ENCODE peak calls at places on chromosomes 13 and 19, in four cellular contexts. One of them, this sample, is unnamed.

GRCh38 chr19:55172741-55173140 is 6.3 kb upstream of the DNAAF3 start:
- DNase-seq in head of caudate nucleus: no peak
- DNase-seq in progenitor cell of endocrine pancreas: no peak
- DNase-seq in activated T-helper 1 cell treated with anti-CD3 and anti-CD28 coated beads, Interleukin-12 subunit alpha, Interleukin-12 subunit beta, Interleukin-2, Interleukin-4 antibody, amounts not matched to agents 30 ng/mL and 10 ng/mL and 1 ng/mL, durations not matched to agents 14 hours and 24 hours and 36 hours: no peak
- DNase-seq in this sample: no peak

GRCh38 chr13:76725211-76725610 is 161.0 kb downstream of the KCTD12 start:
- DNase-seq in head of caudate nucleus: no peak
- DNase-seq in progenitor cell of endocrine pancreas: no peak
- DNase-seq in activated T-helper 1 cell treated with anti-CD3 and anti-CD28 coated beads, Interleukin-12 subunit alpha, Interleukin-12 subunit beta, Interleukin-2, Interleukin-4 antibody, amounts not matched to agents 30 ng/mL and 10 ng/mL and 1 ng/mL, durations not matched to agents 14 hours and 24 hours and 36 hours: no peak
- DNase-seq in this sample: no peak

GRCh38 chr13:42561752-42562467 is 12.0 kb upstream of the TNFSF11 start:
- DNase-seq in head of caudate nucleus: no peak
- DNase-seq in progenitor cell of endocrine pancreas: no peak
- DNase-seq in activated T-helper 1 cell treated with anti-CD3 and anti-CD28 coated beads, Interleukin-12 subunit alpha, Interleukin-12 subunit beta, Interleukin-2, Interleukin-4 antibody, amounts not matched to agents 30 ng/mL and 10 ng/mL and 1 ng/mL, durations not matched to agents 14 hours and 24 hours and 36 hours: no peak
- DNase-seq in this sample: peak

GRCh38 chr13:32266130-32266529 is 49.0 kb downstream of the ZAR1L start:
- DNase-seq in head of caudate nucleus: no peak
- DNase-seq in progenitor cell of endocrine pancreas: no peak
- DNase-seq in activated T-helper 1 cell treated with anti-CD3 and anti-CD28 coated beads, Interleukin-12 subunit alpha, Interleukin-12 subunit beta, Interleukin-2, Interleukin-4 antibody, amounts not matched to agents 30 ng/mL and 10 ng/mL and 1 ng/mL, durations not matched to agents 14 hours and 24 hours and 36 hours: no peak
- DNase-seq in this sample: no peak

GRCh38 chr13:113852536-113853517 is 11.0 kb downstream of the GAS6 start:
- DNase-seq in head of caudate nucleus: no peak
- DNase-seq in progenitor cell of endocrine pancreas: no peak
- DNase-seq in activated T-helper 1 cell treated with anti-CD3 and anti-CD28 coated beads, Interleukin-12 subunit alpha, Interleukin-12 subunit beta, Interleukin-2, Interleukin-4 antibody, amounts not matched to agents 30 ng/mL and 10 ng/mL and 1 ng/mL, durations not matched to agents 14 hours and 24 hours and 36 hours: no peak
- DNase-seq in this sample: no peak

GRCh38 chr13:76848596-76848995 is 37.6 kb downstream of the KCTD12 start:
- DNase-seq in head of caudate nucleus: no peak
- DNase-seq in progenitor cell of endocrine pancreas: no peak
- DNase-seq in activated T-helper 1 cell treated with anti-CD3 and anti-CD28 coated beads, Interleukin-12 subunit alpha, Interleukin-12 subunit beta, Interleukin-2, Interleukin-4 antibody, amounts not matched to agents 30 ng/mL and 10 ng/mL and 1 ng/mL, durations not matched to agents 14 hours and 24 hours and 36 hours: no peak
- DNase-seq in this sample: no peak

GRCh38 chr13:25384747-25385270 is 13.0 kb downstream of the ATP8A2 start:
- DNase-seq in head of caudate nucleus: no peak
- DNase-seq in progenitor cell of endocrine pancreas: no peak
- DNase-seq in activated T-helper 1 cell treated with anti-CD3 and anti-CD28 coated beads, Interleukin-12 subunit alpha, Interleukin-12 subunit beta, Interleukin-2, Interleukin-4 antibody, amounts not matched to agents 30 ng/mL and 10 ng/mL and 1 ng/mL, durations not matched to agents 14 hours and 24 hours and 36 hours: no peak
- DNase-seq in this sample: no peak

GRCh38 chr19:50569023-50569697 is 925 bp upstream of the LRRC4B start:
- DNase-seq in head of caudate nucleus: no peak
- DNase-seq in progenitor cell of endocrine pancreas: no peak
- DNase-seq in activated T-helper 1 cell treated with anti-CD3 and anti-CD28 coated beads, Interleukin-12 subunit alpha, Interleukin-12 subunit beta, Interleukin-2, Interleukin-4 antibody, amounts not matched to agents 30 ng/mL and 10 ng/mL and 1 ng/mL, durations not matched to agents 14 hours and 24 hours and 36 hours: no peak
- DNase-seq in this sample: no peak

GRCh38 chr13:68099616-68100015 is 869.5 kb upstream of the PCDH9 start:
- DNase-seq in head of caudate nucleus: no peak
- DNase-seq in progenitor cell of endocrine pancreas: no peak
- DNase-seq in activated T-helper 1 cell treated with anti-CD3 and anti-CD28 coated beads, Interleukin-12 subunit alpha, Interleukin-12 subunit beta, Interleukin-2, Interleukin-4 antibody, amounts not matched to agents 30 ng/mL and 10 ng/mL and 1 ng/mL, durations not matched to agents 14 hours and 24 hours and 36 hours: no peak
- DNase-seq in this sample: peak

GRCh38 chr13:23146811-23147245 is 34.0 kb upstream of the SGCG start:
- DNase-seq in head of caudate nucleus: no peak
- DNase-seq in progenitor cell of endocrine pancreas: no peak
- DNase-seq in activated T-helper 1 cell treated with anti-CD3 and anti-CD28 coated beads, Interleukin-12 subunit alpha, Interleukin-12 subunit beta, Interleukin-2, Interleukin-4 antibody, amounts not matched to agents 30 ng/mL and 10 ng/mL and 1 ng/mL, durations not matched to agents 14 hours and 24 hours and 36 hours: no peak
- DNase-seq in this sample: no peak

GRCh38 chr13:113398963-113399754 is 35.2 kb upstream of the GRTP1 start:
- DNase-seq in head of caudate nucleus: no peak
- DNase-seq in progenitor cell of endocrine pancreas: no peak
- DNase-seq in activated T-helper 1 cell treated with anti-CD3 and anti-CD28 coated beads, Interleukin-12 subunit alpha, Interleukin-12 subunit beta, Interleukin-2, Interleukin-4 antibody, amounts not matched to agents 30 ng/mL and 10 ng/mL and 1 ng/mL, durations not matched to agents 14 hours and 24 hours and 36 hours: no peak
- DNase-seq in this sample: peak

GRCh38 chr19:52945652-52946321 is 16.9 kb downstream of the ZNF816 start:
- DNase-seq in head of caudate nucleus: no peak
- DNase-seq in progenitor cell of endocrine pancreas: no peak
- DNase-seq in activated T-helper 1 cell treated with anti-CD3 and anti-CD28 coated beads, Interleukin-12 subunit alpha, Interleukin-12 subunit beta, Interleukin-2, Interleukin-4 antibody, amounts not matched to agents 30 ng/mL and 10 ng/mL and 1 ng/mL, durations not matched to agents 14 hours and 24 hours and 36 hours: no peak
- DNase-seq in this sample: no peak

GRCh38 chr19:8126008-8126407 is 23.4 kb downstream of the FBN3 start:
- DNase-seq in head of caudate nucleus: no peak
- DNase-seq in progenitor cell of endocrine pancreas: no peak
- DNase-seq in activated T-helper 1 cell treated with anti-CD3 and anti-CD28 coated beads, Interleukin-12 subunit alpha, Interleukin-12 subunit beta, Interleukin-2, Interleukin-4 antibody, amounts not matched to agents 30 ng/mL and 10 ng/mL and 1 ng/mL, durations not matched to agents 14 hours and 24 hours and 36 hours: no peak
- DNase-seq in this sample: no peak

GRCh38 chr13:24348385-24348784 is 39.0 kb downstream of the C1QTNF9 start:
- DNase-seq in head of caudate nucleus: no peak
- DNase-seq in progenitor cell of endocrine pancreas: no peak
- DNase-seq in activated T-helper 1 cell treated with anti-CD3 and anti-CD28 coated beads, Interleukin-12 subunit alpha, Interleukin-12 subunit beta, Interleukin-2, Interleukin-4 antibody, amounts not matched to agents 30 ng/mL and 10 ng/mL and 1 ng/mL, durations not matched to agents 14 hours and 24 hours and 36 hours: no peak
- DNase-seq in this sample: no peak

GRCh38 chr13:60439201-60439600 is 42.2 kb downstream of the TDRD3 start:
- DNase-seq in head of caudate nucleus: no peak
- DNase-seq in progenitor cell of endocrine pancreas: no peak
- DNase-seq in activated T-helper 1 cell treated with anti-CD3 and anti-CD28 coated beads, Interleukin-12 subunit alpha, Interleukin-12 subunit beta, Interleukin-2, Interleukin-4 antibody, amounts not matched to agents 30 ng/mL and 10 ng/mL and 1 ng/mL, durations not matched to agents 14 hours and 24 hours and 36 hours: no peak
- DNase-seq in this sample: no peak

GRCh38 chr19:54211214-54211613 is 10.6 kb downstream of the RPS9 start:
- DNase-seq in head of caudate nucleus: no peak
- DNase-seq in progenitor cell of endocrine pancreas: no peak
- DNase-seq in activated T-helper 1 cell treated with anti-CD3 and anti-CD28 coated beads, Interleukin-12 subunit alpha, Interleukin-12 subunit beta, Interleukin-2, Interleukin-4 antibody, amounts not matched to agents 30 ng/mL and 10 ng/mL and 1 ng/mL, durations not matched to agents 14 hours and 24 hours and 36 hours: no peak
- DNase-seq in this sample: no peak

GRCh38 chr19:46181386-46181774 is 33.3 kb downstream of the IGFL2 start:
- DNase-seq in head of caudate nucleus: no peak
- DNase-seq in progenitor cell of endocrine pancreas: no peak
- DNase-seq in activated T-helper 1 cell treated with anti-CD3 and anti-CD28 coated beads, Interleukin-12 subunit alpha, Interleukin-12 subunit beta, Interleukin-2, Interleukin-4 antibody, amounts not matched to agents 30 ng/mL and 10 ng/mL and 1 ng/mL, durations not matched to agents 14 hours and 24 hours and 36 hours: no peak
- DNase-seq in this sample: no peak

GRCh38 chr19:47309608-47310007 is at the start of gene C5AR1:
- DNase-seq in head of caudate nucleus: peak
- DNase-seq in progenitor cell of endocrine pancreas: no peak
- DNase-seq in activated T-helper 1 cell treated with anti-CD3 and anti-CD28 coated beads, Interleukin-12 subunit alpha, Interleukin-12 subunit beta, Interleukin-2, Interleukin-4 antibody, amounts not matched to agents 30 ng/mL and 10 ng/mL and 1 ng/mL, durations not matched to agents 14 hours and 24 hours and 36 hours: no peak
- DNase-seq in this sample: no peak

GRCh38 chr13:95684463-95684862 is 7.5 kb downstream of the DNAJC3 start:
- DNase-seq in head of caudate nucleus: no peak
- DNase-seq in progenitor cell of endocrine pancreas: no peak
- DNase-seq in activated T-helper 1 cell treated with anti-CD3 and anti-CD28 coated beads, Interleukin-12 subunit alpha, Interleukin-12 subunit beta, Interleukin-2, Interleukin-4 antibody, amounts not matched to agents 30 ng/mL and 10 ng/mL and 1 ng/mL, durations not matched to agents 14 hours and 24 hours and 36 hours: no peak
- DNase-seq in this sample: no peak

GRCh38 chr19:40331052-40331451 is 17.1 kb downstream of the C19orf47 start:
- DNase-seq in head of caudate nucleus: no peak
- DNase-seq in progenitor cell of endocrine pancreas: no peak
- DNase-seq in activated T-helper 1 cell treated with anti-CD3 and anti-CD28 coated beads, Interleukin-12 subunit alpha, Interleukin-12 subunit beta, Interleukin-2, Interleukin-4 antibody, amounts not matched to agents 30 ng/mL and 10 ng/mL and 1 ng/mL, durations not matched to agents 14 hours and 24 hours and 36 hours: no peak
- DNase-seq in this sample: no peak

GRCh38 chr19:31633014-31633413 is 283.8 kb upstream of the TSHZ3 start:
- DNase-seq in head of caudate nucleus: no peak
- DNase-seq in progenitor cell of endocrine pancreas: no peak
- DNase-seq in activated T-helper 1 cell treated with anti-CD3 and anti-CD28 coated beads, Interleukin-12 subunit alpha, Interleukin-12 subunit beta, Interleukin-2, Interleukin-4 antibody, amounts not matched to agents 30 ng/mL and 10 ng/mL and 1 ng/mL, durations not matched to agents 14 hours and 24 hours and 36 hours: no peak
- DNase-seq in this sample: no peak

GRCh38 chr13:96052655-96053002 is 572 bp downstream of the UGGT2 start:
- DNase-seq in head of caudate nucleus: no peak
- DNase-seq in progenitor cell of endocrine pancreas: no peak
- DNase-seq in activated T-helper 1 cell treated with anti-CD3 and anti-CD28 coated beads, Interleukin-12 subunit alpha, Interleukin-12 subunit beta, Interleukin-2, Interleukin-4 antibody, amounts not matched to agents 30 ng/mL and 10 ng/mL and 1 ng/mL, durations not matched to agents 14 hours and 24 hours and 36 hours: no peak
- DNase-seq in this sample: peak

GRCh38 chr13:33026489-33027152 is 10.4 kb downstream of the KL start:
- DNase-seq in head of caudate nucleus: no peak
- DNase-seq in progenitor cell of endocrine pancreas: no peak
- DNase-seq in activated T-helper 1 cell treated with anti-CD3 and anti-CD28 coated beads, Interleukin-12 subunit alpha, Interleukin-12 subunit beta, Interleukin-2, Interleukin-4 antibody, amounts not matched to agents 30 ng/mL and 10 ng/mL and 1 ng/mL, durations not matched to agents 14 hours and 24 hours and 36 hours: no peak
- DNase-seq in this sample: no peak

This sample was measured in non-pigmented ciliary epithelial cell.